ENCODE peak calls at places on chromosomes 12 and 14, in four cellular contexts. One of them, this sample, is unnamed.
A peak's percentile ranks its signal among the peaks of the same experiment; 100 is the strongest.

GRCh38 chr12:93626160-93626559 is 51.0 kb upstream of the CRADD start:
- DNase-seq in transverse colon: no peak
- DNase-seq in heart left ventricle: no peak
- DNase-seq in breast epithelium: no peak
- DNase-seq in this sample: no peak

GRCh38 chr14:36822671-36823070 is 161.0 kb downstream of the PAX9 start:
- DNase-seq in transverse colon: no peak
- DNase-seq in heart left ventricle: no peak
- DNase-seq in breast epithelium: no peak
- DNase-seq in this sample: no peak

GRCh38 chr12:77005699-77006098 is 59.7 kb downstream of the E2F7 start:
- DNase-seq in breast epithelium: no peak
- DNase-seq in transverse colon: no peak
- DNase-seq in heart left ventricle: no peak
- DNase-seq in this sample: no peak

GRCh38 chr14:93173943-93174395 is 10.7 kb downstream of the MOAP1 start:
- DNase-seq in breast epithelium: no peak
- DNase-seq in heart left ventricle: no peak
- DNase-seq in transverse colon: no peak
- DNase-seq in this sample: no peak

GRCh38 chr12:113208041-113208934 is 13.0 kb upstream of the TPCN1 start:
- DNase-seq in heart left ventricle: peak; percentile 70
- DNase-seq in transverse colon: peak; percentile 67
- DNase-seq in breast epithelium: no peak
- DNase-seq in this sample: no peak

GRCh38 chr14:30553311-30553989 is 5.5 kb upstream of the G2E3 start:
- DNase-seq in heart left ventricle: no peak
- DNase-seq in transverse colon: no peak
- DNase-seq in breast epithelium: no peak
- DNase-seq in this sample: no peak

GRCh38 chr12:91633206-91633605 is 450.6 kb upstream of the DCN start:
- DNase-seq in breast epithelium: no peak
- DNase-seq in transverse colon: no peak
- DNase-seq in heart left ventricle: no peak
- DNase-seq in this sample: no peak

GRCh38 chr12:55696141-55696540 is 11.6 kb downstream of the ITGA7 start:
- DNase-seq in breast epithelium: no peak
- DNase-seq in heart left ventricle: no peak
- DNase-seq in transverse colon: no peak
- DNase-seq in this sample: no peak

GRCh38 chr12:86914716-86915115 is 658.5 kb upstream of the MGAT4C start:
- DNase-seq in transverse colon: no peak
- DNase-seq in breast epithelium: no peak
- DNase-seq in heart left ventricle: no peak
- DNase-seq in this sample: no peak

GRCh38 chr14:63431466-63431865 is 111.7 kb downstream of the PPP2R5E start:
- DNase-seq in heart left ventricle: no peak
- DNase-seq in transverse colon: no peak
- DNase-seq in breast epithelium: no peak
- DNase-seq in this sample: no peak

GRCh38 chr12:90622431-90622830 is 332.5 kb downstream of the CCER1 start:
- DNase-seq in transverse colon: no peak
- DNase-seq in breast epithelium: no peak
- DNase-seq in heart left ventricle: no peak
- DNase-seq in this sample: no peak

GRCh38 chr12:17992002-17992656 is 97.9 kb downstream of the RERGL start:
- DNase-seq in transverse colon: no peak
- DNase-seq in breast epithelium: no peak
- DNase-seq in heart left ventricle: no peak
- DNase-seq in this sample: no peak

GRCh38 chr12:110668480-110669192 is 20.3 kb downstream of the HVCN1 start:
- DNase-seq in transverse colon: no peak
- DNase-seq in breast epithelium: no peak
- DNase-seq in heart left ventricle: no peak
- DNase-seq in this sample: no peak

GRCh38 chr14:81323094-81323493 is 77.0 kb downstream of the STON2 start:
- DNase-seq in heart left ventricle: no peak
- DNase-seq in breast epithelium: no peak
- DNase-seq in transverse colon: peak; percentile 26
- DNase-seq in this sample: no peak

GRCh38 chr12:121562484-121562883 is 18.3 kb downstream of the KDM2B start:
- DNase-seq in heart left ventricle: no peak
- DNase-seq in transverse colon: no peak
- DNase-seq in breast epithelium: no peak
- DNase-seq in this sample: no peak
- H3K27ac ChIP-seq in heart left ventricle: no peak overlapping the region
- H3K27ac ChIP-seq in transverse colon: no peak overlapping the region
- H3K27ac ChIP-seq in breast epithelium: no peak overlapping the region
- H3K27ac ChIP-seq in this sample: no peak overlapping the region

GRCh38 chr14:85319998-85320397 is 209.9 kb upstream of the FLRT2 start:
- DNase-seq in heart left ventricle: no peak
- DNase-seq in breast epithelium: no peak
- DNase-seq in transverse colon: no peak
- DNase-seq in this sample: no peak
- TF ChIP-seq POLR2A in heart left ventricle: no peak
- TF ChIP-seq POLR2A in breast epithelium: no peak
- TF ChIP-seq POLR2A in transverse colon: no peak
- TF ChIP-seq POLR2A in this sample: no peak

GRCh38 chr12:85509081-85509856 is 229.2 kb downstream of the ALX1 start:
- DNase-seq in heart left ventricle: no peak
- DNase-seq in transverse colon: no peak
- DNase-seq in breast epithelium: no peak
- DNase-seq in this sample: no peak
- H3K27ac ChIP-seq in heart left ventricle: no peak overlapping the region
- H3K27ac ChIP-seq in transverse colon: no peak overlapping the region
- H3K27ac ChIP-seq in breast epithelium: no peak overlapping the region
- H3K27ac ChIP-seq in this sample: no peak overlapping the region

GRCh38 chr14:28944605-28945004 is 178.0 kb downstream of the FOXG1 start:
- DNase-seq in transverse colon: no peak
- DNase-seq in breast epithelium: no peak
- DNase-seq in heart left ventricle: no peak
- DNase-seq in this sample: no peak
- TF ChIP-seq POLR2A in transverse colon: no peak
- TF ChIP-seq POLR2A in breast epithelium: no peak
- TF ChIP-seq POLR2A in heart left ventricle: no peak
- TF ChIP-seq POLR2A in this sample: no peak

GRCh38 chr14:89219056-89219455 is 198.0 kb downstream of the FOXN3 start:
- DNase-seq in transverse colon: no peak
- DNase-seq in breast epithelium: no peak
- DNase-seq in heart left ventricle: no peak
- DNase-seq in this sample: no peak

GRCh38 chr14:89217876-89218275 is 199.2 kb downstream of the FOXN3 start:
- DNase-seq in breast epithelium: no peak
- DNase-seq in heart left ventricle: no peak
- DNase-seq in transverse colon: no peak
- DNase-seq in this sample: no peak

GRCh38 chr14:89215166-89215940 is 201.7 kb downstream of the FOXN3 start:
- DNase-seq in breast epithelium: no peak
- DNase-seq in heart left ventricle: no peak
- DNase-seq in transverse colon: no peak
- DNase-seq in this sample: no peak

GRCh38 chr14:89212386-89213235 is 204.4 kb downstream of the FOXN3 start:
- DNase-seq in heart left ventricle: no peak
- DNase-seq in transverse colon: no peak
- DNase-seq in breast epithelium: no peak
- DNase-seq in this sample: no peak

GRCh38 chr14:89214221-89214965 is 202.6 kb downstream of the FOXN3 start:
- DNase-seq in heart left ventricle: peak; percentile 87
- DNase-seq in transverse colon: peak; percentile 61
- DNase-seq in breast epithelium: peak; percentile 80
- DNase-seq in this sample: peak; percentile 86
- H3K27ac ChIP-seq in heart left ventricle: peak overlapping the region; percentile 0
- H3K27ac ChIP-seq in transverse colon: peak overlapping the region; percentile 23
- H3K27ac ChIP-seq in breast epithelium: peak overlapping the region; percentile 56
- H3K27ac ChIP-seq in this sample: peak overlapping the region; percentile 80

DNA sequence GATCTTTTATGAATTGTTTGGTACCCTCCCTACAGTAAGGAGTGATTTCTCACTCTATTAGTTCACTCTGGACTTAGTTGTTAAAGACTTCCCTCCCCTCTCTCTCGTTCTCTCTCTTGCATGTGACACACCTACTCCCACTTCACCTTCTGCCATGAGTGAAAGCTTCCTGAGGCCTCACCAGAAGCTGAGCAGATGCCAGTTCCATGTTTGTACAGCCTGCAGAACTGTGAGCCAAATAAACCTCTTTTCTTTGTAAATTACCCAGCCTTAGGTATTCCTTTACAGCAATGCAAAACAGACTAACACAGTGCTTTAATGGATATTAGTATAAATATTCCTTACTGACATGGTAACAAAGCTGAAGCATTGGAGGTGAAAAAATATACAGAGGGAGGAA is 187.7 kb downstream of the SSPN start:
- DNase-seq in heart left ventricle: no peak
- DNase-seq in breast epithelium: no peak
- DNase-seq in transverse colon: no peak
- DNase-seq in this sample: no peak
- TF ChIP-seq POLR2A in heart left ventricle: no peak
- TF ChIP-seq POLR2A in breast epithelium: no peak
- TF ChIP-seq POLR2A in transverse colon: no peak
- TF ChIP-seq POLR2A in this sample: no peak

GRCh38 chr12:19836456-19836855 is 397.2 kb downstream of the AEBP2 start:
- DNase-seq in breast epithelium: no peak
- DNase-seq in transverse colon: no peak
- DNase-seq in heart left ventricle: no peak
- DNase-seq in this sample: no peak
- H3K27ac ChIP-seq in breast epithelium: no peak overlapping the region
- H3K27ac ChIP-seq in transverse colon: no peak overlapping the region
- H3K27ac ChIP-seq in heart left ventricle: no peak overlapping the region
- H3K27ac ChIP-seq in this sample: no peak overlapping the region

GRCh38 chr14:32076278-32077080 is 625 bp upstream of the ARHGAP5 start:
- DNase-seq in heart left ventricle: peak; percentile 98
- DNase-seq in transverse colon: peak; percentile 97
- DNase-seq in breast epithelium: peak; percentile 95
- DNase-seq in this sample: peak; percentile 96

GRCh38 chr14:32075636-32076277 is 1.3 kb upstream of the ARHGAP5 start:
- DNase-seq in breast epithelium: no peak
- DNase-seq in transverse colon: peak; percentile 68
- DNase-seq in heart left ventricle: no peak
- DNase-seq in this sample: peak; percentile 83

GRCh38 chr14:32078794-32079663 is 1.9 kb downstream of the ARHGAP5 start:
- DNase-seq in breast epithelium: no peak
- DNase-seq in heart left ventricle: no peak
- DNase-seq in transverse colon: no peak
- DNase-seq in this sample: no peak

GRCh38 chr14:32078030-32078793 is 1.1 kb downstream of the ARHGAP5 start:
- DNase-seq in heart left ventricle: peak; percentile 36
- DNase-seq in breast epithelium: peak; percentile 39
- DNase-seq in transverse colon: peak; percentile 43
- DNase-seq in this sample: no peak

DNA sequence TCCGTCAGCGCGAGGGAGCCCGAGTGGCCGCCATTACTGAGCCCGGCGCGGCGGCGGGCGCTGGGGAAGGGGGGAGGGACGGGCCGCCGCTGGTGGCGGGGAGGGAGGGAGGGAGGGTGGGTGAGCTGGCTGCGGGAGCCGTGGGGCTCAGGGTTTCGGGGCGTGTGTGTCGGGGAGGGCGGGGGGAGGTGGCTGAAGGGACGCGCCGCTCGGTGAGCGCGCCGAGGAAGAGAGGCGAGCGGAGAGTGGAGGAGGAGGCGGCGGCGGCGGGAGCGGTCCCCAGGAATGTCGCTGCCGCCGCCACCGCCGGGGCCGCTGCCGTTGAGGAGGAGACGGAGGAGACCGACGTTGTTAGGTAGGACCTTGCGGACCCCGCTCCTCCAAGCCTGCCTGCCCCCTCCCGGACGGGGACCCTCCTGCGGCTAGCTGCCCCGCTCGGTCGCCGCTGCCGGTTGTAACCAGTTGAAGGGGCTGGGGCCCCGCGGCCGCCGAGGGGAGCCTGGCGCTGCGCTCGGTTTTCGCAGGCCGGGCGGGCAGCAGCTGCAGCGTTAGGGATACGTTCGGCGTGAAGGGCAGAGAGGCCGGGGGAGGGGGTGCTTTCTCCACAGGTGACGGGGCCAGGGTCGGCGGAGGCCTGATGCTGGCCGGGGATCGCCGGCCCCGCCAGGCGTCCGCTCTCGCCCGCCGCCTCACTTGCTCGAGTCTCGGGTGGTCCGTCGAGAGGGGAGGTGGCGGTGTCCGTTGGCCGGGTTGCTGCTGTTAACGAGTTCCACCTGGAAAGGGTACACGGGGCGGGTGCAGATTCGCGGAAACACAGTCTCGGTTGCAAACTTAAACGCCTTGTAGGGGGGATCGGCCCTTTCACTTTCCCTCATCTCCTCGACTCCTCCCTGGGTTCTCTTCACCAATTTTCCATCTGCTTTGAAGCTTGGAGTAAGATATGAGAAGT is at the start of gene ARHGAP5:
- DNase-seq in breast epithelium: peak; percentile 39
- DNase-seq in heart left ventricle: peak; percentile 46
- DNase-seq in transverse colon: peak; percentile 51
- DNase-seq in this sample: peak; percentile 88
- TF ChIP-seq POLR2A in breast epithelium: no peak
- TF ChIP-seq POLR2A in heart left ventricle: no peak
- TF ChIP-seq POLR2A in transverse colon: peak; percentile 73
- TF ChIP-seq POLR2A in this sample: no peak

This sample was measured in suprapubic skin.